ENCODE peak calls at places on chromosome 2, in four cellular contexts. T, N, S and J are unnamed samples.

GRCh38 chr2:64807417-64807816 is 153.7 kb upstream of the SERTAD2 start:
- DNase-seq in T (no peak), N (no peak), S (peak), J (no peak)

GRCh38 chr2:140892429-140892828 is 1238.4 kb downstream of the LRP1B start:
- DNase-seq in T (no peak), N (no peak), S (no peak), J (no peak)

GRCh38 chr2:96773922-96774321 is 13.2 kb downstream of the CNNM4 start:
- DNase-seq in T (no peak), N (no peak), S (no peak), J (no peak)

GRCh38 chr2:109648041-109648527 is 33.9 kb downstream of the SOWAHC start:
- DNase-seq in T (no peak), N (no peak), S (peak), J (no peak)

GRCh38 chr2:154143105-154143504 is 271.4 kb downstream of the GALNT13 start:
- DNase-seq in T (no peak), N (no peak), S (no peak), J (no peak)

GRCh38 chr2:120250640-120251039 is 2.0 kb upstream of the RALB start:
- DNase-seq in T (no peak), N (no peak), S (no peak), J (no peak)

GRCh38 chr2:174682578-174683391 is 81.5 kb downstream of the CHRNA1 start:
- DNase-seq in T (peak), N (peak), S (peak), J (peak)

GRCh38 chr2:128661289-128661688 is 342.6 kb upstream of the HS6ST1 start:
- DNase-seq in T (no peak), N (no peak), S (no peak), J (no peak)

GRCh38 chr2:143787674-143788073 is 658.5 kb downstream of the ARHGAP15 start:
- DNase-seq in T (no peak), N (no peak), S (no peak), J (no peak)

GRCh38 chr2:128584296-128584900 is 265.7 kb upstream of the HS6ST1 start:
- DNase-seq in T (no peak), N (no peak), S (peak), J (no peak)

GRCh38 chr2:157486596-157487270 is 42.8 kb upstream of the CYTIP start:
- DNase-seq in T (no peak), N (no peak), S (peak), J (no peak)

DNA sequence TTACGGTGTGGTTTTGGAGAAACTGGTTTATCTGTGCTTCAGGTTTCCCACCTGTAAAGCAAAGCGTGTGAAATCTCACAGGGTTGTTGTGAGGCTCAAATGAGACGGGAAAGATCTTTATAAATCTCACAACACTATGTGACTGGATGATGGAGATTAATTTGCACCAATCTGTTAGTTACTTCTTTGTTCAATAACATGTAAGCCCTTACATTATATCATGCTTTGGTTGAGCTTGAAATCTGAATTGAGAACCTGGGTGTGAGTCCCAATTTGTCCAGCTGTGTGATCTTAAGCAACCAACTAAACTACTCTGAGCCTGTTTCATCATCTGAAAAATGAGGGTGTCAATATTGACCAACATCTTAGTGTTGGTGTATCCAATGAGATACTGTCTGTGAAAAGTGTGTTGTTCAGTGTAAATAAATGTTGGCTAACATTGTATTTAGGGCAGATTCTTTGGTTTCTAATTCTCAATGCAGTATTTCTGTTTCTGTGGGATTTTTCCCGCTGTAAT is 741 bp upstream of the GCKR start:
- DNase-seq in T (no peak), N (no peak), S (no peak), J (no peak)
- TF ChIP-seq CTCF in T (no peak), N (no peak), S (no peak), J (no peak)

DNA sequence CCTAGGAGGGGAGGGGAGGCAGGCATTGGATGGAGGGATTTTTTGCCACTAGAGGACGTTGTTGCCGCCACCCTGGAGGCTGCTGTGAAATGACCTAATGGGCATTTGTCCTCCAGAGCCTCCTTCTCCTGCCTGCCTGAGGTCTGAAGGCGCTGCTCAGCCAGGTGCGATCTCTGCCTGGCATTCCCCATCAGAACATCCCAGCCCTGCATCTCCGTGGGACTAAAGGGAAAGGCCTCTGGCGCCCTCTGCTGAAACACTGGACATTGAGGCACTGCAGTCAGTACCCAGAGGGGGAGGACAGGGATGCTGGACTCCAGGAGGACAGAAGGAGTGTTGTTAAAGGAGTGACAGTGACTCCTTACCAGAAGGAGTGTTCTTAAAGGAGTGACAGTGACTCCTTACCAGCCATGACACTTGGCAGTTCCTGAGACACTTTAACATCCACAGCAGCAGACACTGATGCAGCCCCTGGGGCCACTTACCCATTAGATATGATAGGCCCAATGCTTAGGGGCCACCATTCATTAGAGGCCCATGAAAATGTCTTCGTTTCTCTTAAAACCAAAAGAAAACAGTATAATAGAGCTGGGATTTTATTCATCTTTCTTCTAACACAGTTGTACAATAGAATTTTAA is 17.0 kb downstream of the THNSL2 start:
- DNase-seq in T (peak), N (peak), S (peak), J (peak)
- TF ChIP-seq CTCF in T (peak), N (peak), S (peak), J (peak)

GRCh38 chr2:70639841-70640448 is 86.3 kb upstream of the TGFA start:
- DNase-seq in T (no peak), N (no peak), S (no peak), J (no peak)
- TF ChIP-seq CTCF in T (no peak), N (no peak), S (no peak), J (no peak)

GRCh38 chr2:112462178-112462577 is 19.8 kb upstream of the TTL start:
- DNase-seq in T (no peak), N (no peak), S (no peak), J (no peak)

GRCh38 chr2:112463256-112463655 is 18.7 kb upstream of the TTL start:
- DNase-seq in T (no peak), N (no peak), S (no peak), J (no peak)

DNA sequence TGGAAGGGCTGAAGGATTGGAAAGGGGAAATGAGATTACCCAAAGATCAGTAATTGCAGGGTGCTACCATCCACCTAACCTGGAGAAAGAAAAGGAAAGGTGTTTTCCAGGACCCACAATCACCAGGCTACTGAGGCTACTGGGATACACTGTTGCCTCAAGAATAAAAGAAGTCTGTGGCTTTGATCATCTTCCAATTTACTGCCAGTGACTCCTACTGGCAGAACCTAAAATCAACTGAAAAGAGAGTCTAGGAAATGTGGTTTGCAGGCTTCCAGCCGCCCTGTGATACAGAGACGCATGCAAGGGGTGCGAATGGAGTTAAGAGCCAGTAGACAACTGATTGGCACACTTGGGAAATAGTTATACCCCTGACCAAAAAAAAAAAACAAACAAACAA is 16.6 kb upstream of the TTL start:
- DNase-seq in T (no peak), N (peak), S (peak), J (no peak)
- TF ChIP-seq CTCF in T (peak), N (peak), S (peak), J (no peak)

GRCh38 chr2:191983591-191983990 is 136.7 kb upstream of the CAVIN2 start:
- DNase-seq in T (no peak), N (no peak), S (no peak), J (no peak)
- TF ChIP-seq CTCF in T (no peak), N (no peak), S (no peak), J (no peak)

GRCh38 chr2:199850718-199851498 is at the start of gene FTCDNL1:
- DNase-seq in T (peak), N (peak), S (peak), J (peak)
- TF ChIP-seq CTCF in T (peak), N (peak), S (peak), J (peak)

DNA sequence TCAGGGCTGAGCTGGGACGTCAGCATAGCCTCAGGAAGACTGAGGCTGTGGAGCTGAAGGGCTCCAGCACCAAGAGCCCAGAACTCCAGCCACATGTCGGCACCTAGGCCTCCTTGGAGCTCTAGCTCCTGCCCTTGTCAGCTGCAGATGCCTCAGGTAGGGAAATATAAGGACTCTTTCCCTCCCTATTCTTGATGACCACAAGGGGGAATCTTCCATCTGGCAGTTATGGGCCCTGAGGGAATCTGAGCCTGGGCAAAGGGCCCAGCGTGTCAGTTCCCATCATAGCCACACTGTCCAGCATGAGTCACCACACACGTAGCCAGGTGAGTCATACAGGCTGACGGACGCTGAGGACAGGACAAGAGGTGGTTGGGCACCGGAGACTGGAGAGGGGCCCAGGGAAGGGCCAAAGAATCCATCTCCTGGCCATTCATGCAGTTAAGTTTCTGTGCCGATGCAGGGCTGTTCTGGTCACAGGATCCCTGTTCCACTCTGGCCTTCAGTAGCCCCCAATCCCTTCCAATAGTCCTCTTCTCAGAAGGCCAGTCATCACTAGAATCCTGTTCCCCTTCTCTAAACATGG is 1.8 kb downstream of the MPV17 start:
- DNase-seq in T (no peak), N (peak), S (peak), J (no peak)
- TF ChIP-seq CTCF in T (peak), N (peak), S (peak), J (peak)

GRCh38 chr2:951224-952006 is 766 bp downstream of the SNTG2 start:
- DNase-seq in T (no peak), N (no peak), S (no peak), J (no peak)

GRCh38 chr2:954687-955000 is 4.0 kb downstream of the SNTG2 start:
- DNase-seq in T (no peak), N (no peak), S (no peak), J (no peak)

GRCh38 chr2:953975-954686 is 3.5 kb downstream of the SNTG2 start:
- DNase-seq in T (no peak), N (peak), S (peak), J (no peak)

GRCh38 chr2:955829-956731 is 5.4 kb downstream of the SNTG2 start:
- DNase-seq in T (no peak), N (no peak), S (no peak), J (no peak)

DNA sequence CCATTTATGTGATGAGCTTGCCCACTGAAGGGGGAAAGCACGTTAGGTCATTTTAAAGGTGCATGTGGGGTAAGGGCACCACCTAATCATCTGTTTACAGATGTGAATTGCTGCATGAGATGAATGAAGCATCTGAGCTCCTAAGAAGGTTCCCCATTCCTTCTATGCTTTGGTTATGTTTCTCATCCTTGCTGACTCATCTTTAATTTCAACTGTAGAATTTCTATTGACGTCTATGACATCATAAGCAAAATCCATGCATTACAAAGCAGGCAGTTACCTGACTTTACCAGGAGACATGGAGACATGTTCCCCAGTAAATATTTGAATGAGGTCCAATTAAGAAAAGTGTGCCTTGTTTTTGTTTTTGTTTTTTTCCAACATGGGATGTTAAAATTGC is 2.8 kb downstream of the SNTG2 start:
- DNase-seq in T (no peak), N (no peak), S (no peak), J (no peak)
- TF ChIP-seq CTCF in T (no peak), N (no peak), S (no peak), J (no peak)

GRCh38 chr2:86239745-86240144 is 40.5 kb downstream of the MRPL35 start:
- DNase-seq in T (no peak), N (no peak), S (no peak), J (no peak)

GRCh38 chr2:86243272-86243671 is 44.0 kb downstream of the MRPL35 start:
- DNase-seq in T (no peak), N (no peak), S (no peak), J (no peak)

GRCh38 chr2:86241611-86242010 is 42.4 kb downstream of the MRPL35 start:
- DNase-seq in T (no peak), N (no peak), S (no peak), J (no peak)

GRCh38 chr2:86240251-86240650 is 41.0 kb downstream of the MRPL35 start:
- DNase-seq in T (no peak), N (no peak), S (no peak), J (no peak)

DNA sequence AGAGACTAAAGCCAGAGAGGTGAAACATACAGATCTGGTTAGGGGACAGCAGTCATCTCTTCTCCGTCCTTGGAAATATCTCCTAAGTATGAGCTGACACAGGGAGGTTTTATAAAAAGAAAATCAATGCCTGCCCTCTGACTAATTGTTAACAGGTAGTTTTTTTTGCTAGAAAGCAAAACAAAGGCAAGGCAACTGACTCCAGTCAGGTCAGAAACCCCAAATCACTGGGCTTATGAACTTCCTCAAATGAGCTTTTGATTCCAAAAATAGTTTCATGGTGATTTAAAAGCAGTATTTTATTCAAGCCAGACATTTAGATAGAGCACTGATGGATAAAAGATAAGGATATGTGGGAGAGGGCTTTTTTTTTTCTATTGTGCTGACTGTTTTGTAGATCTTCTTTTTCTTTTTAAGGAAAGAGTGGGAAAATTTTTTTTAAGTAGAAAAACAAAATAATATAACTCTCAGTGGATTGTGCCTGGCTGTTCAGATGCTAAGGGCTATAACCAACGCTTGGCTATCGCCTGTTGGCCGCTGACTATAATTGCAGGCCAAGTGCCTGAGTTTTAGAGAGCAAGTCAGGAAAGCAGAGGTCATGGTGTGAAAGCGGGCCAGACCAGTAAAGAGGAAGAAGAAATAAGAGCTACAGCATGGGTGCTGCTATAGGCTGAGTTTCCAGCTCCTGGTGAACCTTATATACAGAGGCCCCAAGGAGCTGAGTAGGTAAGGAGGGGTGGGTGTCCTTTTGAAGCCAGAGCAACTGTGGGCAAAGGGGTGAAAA is 44.9 kb downstream of the MRPL35 start:
- DNase-seq in T (no peak), N (no peak), S (no peak), J (no peak)
- TF ChIP-seq CTCF in T (peak), N (no peak), S (no peak), J (no peak)